ENCODE peak calls at places on chromosomes 7 and 10, in four cellular contexts. U is uterus, L is posterior cingulate gyrus, A is COR-L47. S is an unnamed sample.

GRCh38 chr7:8217200-8218068 is 44.5 kb downstream of the ICA1 start:
- DNase-seq in L (no peak), A (peak), U (no peak), S (no peak)

GRCh38 chr7:6653101-6653995 is 16.2 kb downstream of the ZNF316 start:
- DNase-seq in L (no peak), A (no peak), U (no peak), S (peak)

GRCh38 chr7:113768256-113768847 is 150.5 kb downstream of the PPP1R3A start:
- DNase-seq in L (no peak), U (no peak), A (no peak), S (no peak)

GRCh38 chr7:40299097-40299496 is 164.3 kb downstream of the SUGCT start:
- DNase-seq in L (no peak), A (no peak), U (no peak), S (no peak)

GRCh38 chr7:916291-916941 is 38.1 kb downstream of the ADAP1 start:
- DNase-seq in A (peak), L (no peak), U (no peak), S (peak)

GRCh38 chr10:104127411-104127810 is 5.4 kb downstream of the SFR1 start:
- DNase-seq in L (peak), U (no peak), A (peak), S (no peak)

GRCh38 chr10:72682626-72683025 is 9.3 kb upstream of the MCU start:
- DNase-seq in A (no peak), L (no peak), U (no peak), S (no peak)

GRCh38 chr10:34739915-34740314 is 75.2 kb downstream of the PARD3 start:
- DNase-seq in U (peak), L (no peak), A (peak), S (no peak)

GRCh38 chr10:108735380-108735779 is 1187.9 kb downstream of the XPNPEP1 start:
- DNase-seq in L (no peak), U (no peak), A (no peak), S (no peak)

GRCh38 chr7:98130959-98131358 is 24.3 kb downstream of the LMTK2 start:
- DNase-seq in A (no peak), U (no peak), L (no peak), S (no peak)

GRCh38 chr7:155166108-155166507 is 96.0 kb downstream of the HTR5A start:
- DNase-seq in L (no peak), U (no peak), A (no peak), S (no peak)

GRCh38 chr10:34677591-34677990 is 137.5 kb downstream of the PARD3 start:
- DNase-seq in U (no peak), A (no peak), L (no peak), S (no peak)

GRCh38 chr10:115093286-115093775 is at the start of gene ATRNL1:
- DNase-seq in L (no peak), A (peak), U (no peak), S (peak)